ENCODE peak calls at places on chromosome 18, in ten cellular contexts. A, Z, K, N, Y, R, V, W, B and Q are unnamed samples.

GRCh38 chr18:74172697-74173433 is 24.5 kb downstream of the TIMM21 start:
- DNase-seq in B (no peak), N (no peak), K (no peak), Z (no peak), R (no peak), W (no peak), V (no peak), A (no peak), Y (peak; percentile 65), Q (no peak)

GRCh38 chr18:3151379-3152264 is 68.1 kb downstream of the MYOM1 start:
- DNase-seq in Y (no peak), K (no peak), W (peak; percentile 45), N (no peak), V (no peak), B (no peak), Z (no peak), R (no peak), A (no peak), Q (peak; percentile 60)

GRCh38 chr18:13982136-13982535 is 66.8 kb upstream of the MC2R start:
- DNase-seq in Y (no peak), R (no peak), B (no peak), Z (peak; percentile 29), A (no peak), V (no peak), N (no peak), K (no peak), W (no peak), Q (no peak)

GRCh38 chr18:9287037-9287436 is 47.5 kb upstream of the TWSG1 start:
- DNase-seq in N (no peak), Y (no peak), Z (no peak), B (no peak), K (no peak), A (no peak), W (no peak), R (no peak), V (no peak), Q (no peak)

GRCh38 chr18:8503287-8503686 is 106.0 kb upstream of the RAB12 start:
- DNase-seq in K (no peak), Y (no peak), R (no peak), W (no peak), N (no peak), V (no peak), Z (no peak), A (no peak), B (no peak), Q (no peak)

GRCh38 chr18:62655520-62656219 is 59.7 kb upstream of the PHLPP1 start:
- DNase-seq in N (no peak), K (no peak), R (no peak), A (no peak), Y (no peak), V (no peak), Z (no peak), B (no peak), W (no peak), Q (no peak)

GRCh38 chr18:46563317-46563716 is 93.7 kb downstream of the LOXHD1 start:
- DNase-seq in Z (no peak), B (no peak), V (no peak), W (no peak), N (no peak), Y (no peak), R (no peak), K (no peak), A (no peak), Q (no peak)

GRCh38 chr18:13910986-13911385 is 4.3 kb downstream of the MC2R start:
- DNase-seq in Y (no peak), B (no peak), A (no peak), W (no peak), V (no peak), R (no peak), N (no peak), K (no peak), Z (no peak), Q (no peak)

GRCh38 chr18:36518839-36519238 is 221.3 kb downstream of the FHOD3 start:
- DNase-seq in B (no peak), V (no peak), K (no peak), N (no peak), R (no peak), A (no peak), Y (no peak), Z (no peak), W (no peak), Q (no peak)

GRCh38 chr18:12608292-12608691 is 49.6 kb downstream of the SPIRE1 start:
- DNase-seq in W (no peak), R (no peak), K (no peak), Y (no peak), V (no peak), Z (no peak), A (no peak), B (no peak), N (no peak), Q (no peak)

GRCh38 chr18:62751341-62751821 is 36.0 kb downstream of the PHLPP1 start:
- DNase-seq in Z (peak; percentile 38), K (no peak), A (no peak), Y (no peak), B (peak; percentile 6), R (no peak), W (peak; percentile 21), V (peak; percentile 51), N (no peak), Q (no peak)

GRCh38 chr18:10259934-10260333 is 194.5 kb upstream of the APCDD1 start:
- DNase-seq in N (no peak), Y (no peak), W (no peak), V (no peak), Z (no peak), R (no peak), B (no peak), K (no peak), A (no peak), Q (no peak)

GRCh38 chr18:59075923-59076322 is 63.8 kb upstream of the SEC11C start:
- DNase-seq in R (no peak), Y (no peak), Z (no peak), V (no peak), B (no peak), A (no peak), N (no peak), K (no peak), W (no peak), Q (no peak)

GRCh38 chr18:73279499-73279898 is 411.7 kb upstream of the NETO1 start:
- DNase-seq in R (no peak), A (no peak), K (no peak), V (no peak), Z (no peak), B (no peak), N (no peak), W (no peak), Y (no peak), Q (no peak)

GRCh38 chr18:10197097-10197496 is 257.3 kb upstream of the APCDD1 start:
- DNase-seq in R (no peak), K (no peak), N (no peak), Z (no peak), B (no peak), A (no peak), W (no peak), V (peak; percentile 45), Y (no peak), Q (no peak)

GRCh38 chr18:8242306-8242705 is 366.9 kb upstream of the RAB12 start:
- DNase-seq in Y (no peak), Z (no peak), B (no peak), R (no peak), V (no peak), N (no peak), A (no peak), W (no peak), K (no peak), Q (no peak)

GRCh38 chr18:47876813-47877212 is 53.6 kb downstream of the SMAD2 start:
- DNase-seq in B (no peak), K (no peak), N (no peak), Y (no peak), Z (no peak), R (no peak), W (no peak), V (no peak), A (no peak), Q (no peak)
- TF ChIP-seq CTCF in B (peak; percentile 31), K (no peak), N (no peak), Y (no peak), Z (no peak), R (no peak), W (no peak), V (no peak), A (no peak), Q (no peak)

DNA sequence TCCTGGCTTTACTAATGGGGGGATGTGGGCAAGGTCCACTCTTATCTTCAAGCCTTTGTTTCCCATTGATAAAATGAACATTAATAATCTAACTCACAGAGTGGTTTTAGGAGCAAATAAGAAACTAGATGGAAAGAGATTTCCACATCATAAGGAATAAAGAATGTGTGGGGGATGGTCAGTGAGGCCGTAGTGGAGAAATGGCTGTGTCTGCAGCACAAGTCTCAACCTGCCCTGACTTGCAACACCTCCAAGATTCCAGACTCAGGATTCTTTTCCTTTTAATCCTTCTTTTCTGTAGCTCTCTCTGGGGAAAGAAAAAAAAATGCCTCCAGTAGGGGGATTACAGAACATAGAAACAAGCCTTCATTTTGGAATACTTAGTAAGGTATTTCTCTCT is 124.2 kb upstream of the MEX3C start:
- DNase-seq in R (no peak), W (no peak), N (no peak), V (no peak), K (no peak), B (no peak), Y (no peak), A (no peak), Z (no peak), Q (no peak)
- TF ChIP-seq CTCF in R (no peak), W (no peak), N (no peak), V (no peak), K (no peak), B (no peak), Y (no peak), A (no peak), Z (no peak), Q (no peak)

DNA sequence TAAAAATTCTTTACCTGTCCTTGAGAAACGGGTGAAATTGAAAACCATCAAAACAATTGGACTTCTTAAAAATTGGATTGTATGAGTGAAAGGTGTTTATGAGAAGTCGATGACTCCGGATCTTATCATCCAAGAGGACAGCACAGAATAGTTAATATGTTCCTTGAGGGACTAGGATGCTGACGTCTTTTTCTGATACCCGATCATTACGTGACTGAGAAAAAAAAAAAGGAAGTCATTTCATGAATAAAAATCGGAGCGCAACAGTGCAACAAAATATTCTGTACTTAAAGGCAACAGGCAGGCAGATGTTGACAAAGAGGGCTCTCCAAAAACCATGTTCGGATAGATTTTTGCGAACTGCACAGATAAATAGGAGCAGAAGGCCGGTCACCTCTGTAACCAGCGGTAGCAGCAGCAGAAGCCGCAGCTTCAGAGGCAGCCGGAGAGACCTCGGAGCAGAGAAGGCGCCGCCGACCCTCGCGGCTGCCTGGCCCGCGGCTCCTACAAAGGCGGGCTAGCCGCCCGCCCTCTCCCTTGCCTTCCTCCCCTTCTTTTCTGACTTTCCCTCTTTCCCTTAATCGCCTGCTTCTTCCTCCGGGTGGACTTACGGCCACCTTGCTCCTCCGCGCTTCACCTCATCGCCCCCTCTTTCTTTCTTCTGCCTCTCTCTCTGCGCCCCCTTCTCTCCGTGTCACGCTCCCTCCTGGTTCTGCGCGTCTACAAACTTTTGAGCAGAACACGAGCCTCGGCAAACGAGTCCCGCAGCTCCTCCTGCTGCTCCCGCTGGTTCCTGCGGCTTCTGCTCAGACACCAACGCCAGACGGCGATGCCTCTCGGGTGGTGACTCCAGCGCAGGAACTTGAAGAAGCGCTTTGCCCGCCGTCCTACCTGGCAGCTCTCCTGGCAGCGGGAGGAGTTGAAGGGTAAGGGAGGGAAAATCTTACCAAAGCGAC is at the start of gene ADCYAP1:
- DNase-seq in N (peak; percentile 18), B (no peak), V (no peak), W (no peak), Z (peak; percentile 43), K (no peak), R (no peak), A (no peak), Y (peak; percentile 44), Q (no peak)
- TF ChIP-seq CTCF in N (no peak), B (no peak), V (no peak), W (no peak), Z (no peak), K (no peak), R (no peak), A (peak; percentile 17), Y (no peak), Q (no peak)

GRCh38 chr18:49464718-49465598 is 4.5 kb upstream of the DYM start:
- DNase-seq in Y (no peak), N (no peak), R (no peak), B (no peak), Z (no peak), V (no peak), W (no peak), K (no peak), A (no peak), Q (no peak)
- TF ChIP-seq CTCF in Y (no peak), N (no peak), R (no peak), B (no peak), Z (no peak), V (no peak), W (no peak), K (no peak), A (no peak), Q (no peak)